ENCODE peak calls at places on chromosomes 1 and 21, in four cellular contexts. L is fibroblast of gingiva, Z is iris pigment epithelial cell, D is NCI-H2081. N is an unnamed sample.

GRCh38 chr1:109499661-109500536 is 6.0 kb downstream of the CYB561D1 start:
- DNase-seq in D (no peak), L (peak; percentile 14), Z (peak; percentile 60), N (no peak)

GRCh38 chr1:53326088-53326597 is 1.7 kb downstream of the LRP8 start:
- DNase-seq in L (peak; percentile 94), D (peak; percentile 90), Z (peak; percentile 96), N (peak; percentile 85)

GRCh38 chr1:62311473-62311943 is 7.7 kb downstream of the KANK4 start:
- DNase-seq in Z (no peak), L (no peak), D (no peak), N (no peak)

GRCh38 chr21:14602418-14602987 is 56.4 kb upstream of the SAMSN1 start:
- DNase-seq in D (no peak), L (no peak), Z (peak; percentile 10), N (no peak)

GRCh38 chr1:245825128-245825901 is 670.5 kb downstream of the KIF26B start:
- DNase-seq in L (no peak), D (no peak), Z (no peak), N (no peak)

GRCh38 chr1:92993581-92993980 is 32.3 kb upstream of the DIPK1A start:
- DNase-seq in Z (no peak), D (no peak), L (no peak), N (no peak)

GRCh38 chr1:115463347-115463746 is 125.3 kb upstream of the NGF start:
- DNase-seq in D (no peak), L (no peak), Z (no peak), N (peak; percentile 33)

GRCh38 chr21:32789709-32790108 is 18.2 kb upstream of the PAXBP1 start:
- DNase-seq in Z (no peak), D (no peak), L (no peak), N (no peak)

GRCh38 chr1:57423135-57424131 is at the start of gene DAB1:
- DNase-seq in D (peak; percentile 47), L (no peak), Z (peak; percentile 22), N (no peak)

GRCh38 chr1:3315991-3316943 is 138.2 kb upstream of the ARHGEF16 start:
- DNase-seq in Z (no peak), L (no peak), D (no peak), N (no peak)

GRCh38 chr1:172980456-172980855 is 70.3 kb downstream of the TNFSF18 start:
- DNase-seq in D (no peak), L (peak; percentile 46), Z (peak; percentile 88), N (no peak)